ENCODE peak calls at places on chromosome 20, in five cellular contexts. One of them, this sample, is unnamed.

GRCh38 chr20:47035191-47035590 is 140.5 kb downstream of the EYA2 start:
- DNase-seq in fibroblast of lung: no peak
- DNase-seq in activated T-helper 2 cell treated with anti-CD3 and anti-CD28 coated beads, Interferon-gamma antibody, Interleukin-2, Interleukin-4, amounts not matched to agents 10 μg/mL and 5 μg/mL and 100 μg/mL, durations not matched to agents 14 hours and 24 hours and 36 hours: no peak
- DNase-seq in HTR-8/SVneo: no peak
- DNase-seq in RKO: no peak
- DNase-seq in this sample: peak

GRCh38 chr20:3749689-3750639 is 17.5 kb downstream of the HSPA12B start:
- DNase-seq in fibroblast of lung: peak
- DNase-seq in activated T-helper 2 cell treated with anti-CD3 and anti-CD28 coated beads, Interferon-gamma antibody, Interleukin-2, Interleukin-4, amounts not matched to agents 10 μg/mL and 5 μg/mL and 100 μg/mL, durations not matched to agents 14 hours and 24 hours and 36 hours: no peak
- DNase-seq in HTR-8/SVneo: no peak
- DNase-seq in RKO: no peak
- DNase-seq in this sample: no peak

GRCh38 chr20:24160563-24161355 is 172.2 kb upstream of the GGTLC1 start:
- DNase-seq in fibroblast of lung: peak
- DNase-seq in activated T-helper 2 cell treated with anti-CD3 and anti-CD28 coated beads, Interferon-gamma antibody, Interleukin-2, Interleukin-4, amounts not matched to agents 10 μg/mL and 5 μg/mL and 100 μg/mL, durations not matched to agents 14 hours and 24 hours and 36 hours: no peak
- DNase-seq in HTR-8/SVneo: peak
- DNase-seq in RKO: peak
- DNase-seq in this sample: peak

GRCh38 chr20:6718660-6719059 is 48.8 kb upstream of the BMP2 start:
- DNase-seq in fibroblast of lung: peak
- DNase-seq in activated T-helper 2 cell treated with anti-CD3 and anti-CD28 coated beads, Interferon-gamma antibody, Interleukin-2, Interleukin-4, amounts not matched to agents 10 μg/mL and 5 μg/mL and 100 μg/mL, durations not matched to agents 14 hours and 24 hours and 36 hours: no peak
- DNase-seq in HTR-8/SVneo: no peak
- DNase-seq in RKO: peak
- DNase-seq in this sample: no peak

GRCh38 chr20:41170386-41171105 is 33.2 kb downstream of the PLCG1 start:
- DNase-seq in fibroblast of lung: no peak
- DNase-seq in activated T-helper 2 cell treated with anti-CD3 and anti-CD28 coated beads, Interferon-gamma antibody, Interleukin-2, Interleukin-4, amounts not matched to agents 10 μg/mL and 5 μg/mL and 100 μg/mL, durations not matched to agents 14 hours and 24 hours and 36 hours: no peak
- DNase-seq in HTR-8/SVneo: no peak
- DNase-seq in RKO: no peak
- DNase-seq in this sample: no peak

GRCh38 chr20:2693286-2693995 is 861 bp downstream of the EBF4 start:
- DNase-seq in fibroblast of lung: peak
- DNase-seq in activated T-helper 2 cell treated with anti-CD3 and anti-CD28 coated beads, Interferon-gamma antibody, Interleukin-2, Interleukin-4, amounts not matched to agents 10 μg/mL and 5 μg/mL and 100 μg/mL, durations not matched to agents 14 hours and 24 hours and 36 hours: peak
- DNase-seq in HTR-8/SVneo: peak
- DNase-seq in RKO: peak
- DNase-seq in this sample: peak

GRCh38 chr20:33005132-33005566 is 916 bp upstream of the SUN5 start:
- DNase-seq in fibroblast of lung: peak
- DNase-seq in activated T-helper 2 cell treated with anti-CD3 and anti-CD28 coated beads, Interferon-gamma antibody, Interleukin-2, Interleukin-4, amounts not matched to agents 10 μg/mL and 5 μg/mL and 100 μg/mL, durations not matched to agents 14 hours and 24 hours and 36 hours: no peak
- DNase-seq in HTR-8/SVneo: no peak
- DNase-seq in RKO: peak
- DNase-seq in this sample: no peak

GRCh38 chr20:12321746-12322145 is 404.1 kb downstream of the BTBD3 start:
- DNase-seq in fibroblast of lung: no peak
- DNase-seq in activated T-helper 2 cell treated with anti-CD3 and anti-CD28 coated beads, Interferon-gamma antibody, Interleukin-2, Interleukin-4, amounts not matched to agents 10 μg/mL and 5 μg/mL and 100 μg/mL, durations not matched to agents 14 hours and 24 hours and 36 hours: no peak
- DNase-seq in HTR-8/SVneo: no peak
- DNase-seq in RKO: no peak
- DNase-seq in this sample: no peak

GRCh38 chr20:3888622-3889488 is at the start of gene PANK2:
- DNase-seq in fibroblast of lung: peak
- DNase-seq in activated T-helper 2 cell treated with anti-CD3 and anti-CD28 coated beads, Interferon-gamma antibody, Interleukin-2, Interleukin-4, amounts not matched to agents 10 μg/mL and 5 μg/mL and 100 μg/mL, durations not matched to agents 14 hours and 24 hours and 36 hours: peak
- DNase-seq in HTR-8/SVneo: peak
- DNase-seq in RKO: peak
- DNase-seq in this sample: peak

GRCh38 chr20:58702859-58703648 is 10.5 kb downstream of the NPEPL1 start:
- DNase-seq in fibroblast of lung: no peak
- DNase-seq in activated T-helper 2 cell treated with anti-CD3 and anti-CD28 coated beads, Interferon-gamma antibody, Interleukin-2, Interleukin-4, amounts not matched to agents 10 μg/mL and 5 μg/mL and 100 μg/mL, durations not matched to agents 14 hours and 24 hours and 36 hours: no peak
- DNase-seq in HTR-8/SVneo: no peak
- DNase-seq in RKO: no peak
- DNase-seq in this sample: no peak

GRCh38 chr20:58603656-58604184 is 47.4 kb upstream of the STX16 start:
- DNase-seq in fibroblast of lung: peak
- DNase-seq in activated T-helper 2 cell treated with anti-CD3 and anti-CD28 coated beads, Interferon-gamma antibody, Interleukin-2, Interleukin-4, amounts not matched to agents 10 μg/mL and 5 μg/mL and 100 μg/mL, durations not matched to agents 14 hours and 24 hours and 36 hours: no peak
- DNase-seq in HTR-8/SVneo: no peak
- DNase-seq in RKO: no peak
- DNase-seq in this sample: peak